ENCODE peak calls at places on chromosomes 4 and X, in four cellular contexts. P, J, T and Z are unnamed samples.

GRCh38 chr4:16437836-16438235 is 211.6 kb upstream of the TAPT1 start:
- DNase-seq in P (no peak), J (no peak), T (peak; percentile 33), Z (no peak)

GRCh38 chrX:39985551-39985950 is 112.2 kb downstream of the BCOR start:
- DNase-seq in T (no peak), P (no peak), J (no peak), Z (no peak)

GRCh38 chrX:74788545-74789086 is 136.6 kb downstream of the NEXMIF start:
- DNase-seq in P (no peak), J (no peak), T (no peak), Z (no peak)

GRCh38 chr4:56863441-56864129 is 42.1 kb upstream of the SPINK2 start:
- DNase-seq in P (peak; percentile 97), T (no peak), J (no peak), Z (no peak)

GRCh38 chr4:138736362-138736761 is 279.2 kb upstream of the NOCT start:
- DNase-seq in J (no peak), T (peak; percentile 37), P (no peak), Z (peak; percentile 19)

GRCh38 chr4:81030061-81030616 is 369 bp upstream of the BMP3 start:
- DNase-seq in J (no peak), P (no peak), T (peak; percentile 51), Z (no peak)

GRCh38 chr4:79757580-79757979 is 315.4 kb downstream of the ANTXR2 start:
- DNase-seq in T (no peak), P (no peak), J (no peak), Z (no peak)

GRCh38 chr4:144350706-144351105 is 210.2 kb upstream of the GYPA start:
- DNase-seq in J (no peak), P (no peak), T (no peak), Z (no peak)

GRCh38 chr4:110953191-110953590 is 330.3 kb upstream of the PITX2 start:
- DNase-seq in T (peak; percentile 20), J (no peak), P (no peak), Z (peak; percentile 7)